ENCODE peak calls at places on chromosomes 13 and 19, in seven cellular contexts. One of them, this sample, is unnamed.

GRCh38 chr19:39405930-39406655 is 554 bp upstream of the ZFP36 start:
- DNase-seq in NCI-H1105: no peak
- DNase-seq in stimulated activated CD8-positive, alpha-beta memory T cell treated with anti-CD3 and anti-CD28 coated beads, Interleukin-15, amount 100 ng/mL, for 24 hours: peak
- DNase-seq in breast epithelium: no peak
- DNase-seq in NCI-H1930: no peak
- DNase-seq in activated CD8-positive, alpha-beta memory T cell treated with anti-CD3 and anti-CD28 coated beads for 1 hour: peak
- DNase-seq in Caco-2: no peak
- DNase-seq in this sample: no peak

GRCh38 chr13:113080901-113081521 is 24.6 kb upstream of the F7 start:
- DNase-seq in NCI-H1105: no peak
- DNase-seq in stimulated activated CD8-positive, alpha-beta memory T cell treated with anti-CD3 and anti-CD28 coated beads, Interleukin-15, amount 100 ng/mL, for 24 hours: no peak
- DNase-seq in breast epithelium: no peak
- DNase-seq in NCI-H1930: no peak
- DNase-seq in activated CD8-positive, alpha-beta memory T cell treated with anti-CD3 and anti-CD28 coated beads for 1 hour: no peak
- DNase-seq in Caco-2: no peak
- DNase-seq in this sample: no peak

GRCh38 chr19:15025237-15025636 is 24.0 kb upstream of the CASP14 start:
- DNase-seq in NCI-H1105: no peak
- DNase-seq in stimulated activated CD8-positive, alpha-beta memory T cell treated with anti-CD3 and anti-CD28 coated beads, Interleukin-15, amount 100 ng/mL, for 24 hours: no peak
- DNase-seq in breast epithelium: no peak
- DNase-seq in NCI-H1930: no peak
- DNase-seq in activated CD8-positive, alpha-beta memory T cell treated with anti-CD3 and anti-CD28 coated beads for 1 hour: no peak
- DNase-seq in Caco-2: no peak
- DNase-seq in this sample: peak

GRCh38 chr19:17103177-17103576 is 27.6 kb downstream of the MYO9B start:
- DNase-seq in NCI-H1105: no peak
- DNase-seq in stimulated activated CD8-positive, alpha-beta memory T cell treated with anti-CD3 and anti-CD28 coated beads, Interleukin-15, amount 100 ng/mL, for 24 hours: no peak
- DNase-seq in breast epithelium: no peak
- DNase-seq in NCI-H1930: no peak
- DNase-seq in activated CD8-positive, alpha-beta memory T cell treated with anti-CD3 and anti-CD28 coated beads for 1 hour: no peak
- DNase-seq in Caco-2: no peak
- DNase-seq in this sample: peak

GRCh38 chr13:73708393-73708985 is 425.7 kb downstream of the KLF12 start:
- DNase-seq in NCI-H1105: peak
- DNase-seq in stimulated activated CD8-positive, alpha-beta memory T cell treated with anti-CD3 and anti-CD28 coated beads, Interleukin-15, amount 100 ng/mL, for 24 hours: no peak
- DNase-seq in breast epithelium: no peak
- DNase-seq in NCI-H1930: peak
- DNase-seq in activated CD8-positive, alpha-beta memory T cell treated with anti-CD3 and anti-CD28 coated beads for 1 hour: no peak
- DNase-seq in Caco-2: peak
- DNase-seq in this sample: peak

GRCh38 chr19:29871143-29871542 is 59.4 kb downstream of the CCNE1 start:
- DNase-seq in NCI-H1105: no peak
- DNase-seq in stimulated activated CD8-positive, alpha-beta memory T cell treated with anti-CD3 and anti-CD28 coated beads, Interleukin-15, amount 100 ng/mL, for 24 hours: no peak
- DNase-seq in breast epithelium: no peak
- DNase-seq in NCI-H1930: no peak
- DNase-seq in activated CD8-positive, alpha-beta memory T cell treated with anti-CD3 and anti-CD28 coated beads for 1 hour: no peak
- DNase-seq in Caco-2: peak
- DNase-seq in this sample: peak

GRCh38 chr19:54271106-54271505 is 9.8 kb downstream of the LILRB2 start:
- DNase-seq in NCI-H1105: no peak
- DNase-seq in stimulated activated CD8-positive, alpha-beta memory T cell treated with anti-CD3 and anti-CD28 coated beads, Interleukin-15, amount 100 ng/mL, for 24 hours: no peak
- DNase-seq in breast epithelium: no peak
- DNase-seq in NCI-H1930: no peak
- DNase-seq in activated CD8-positive, alpha-beta memory T cell treated with anti-CD3 and anti-CD28 coated beads for 1 hour: no peak
- DNase-seq in Caco-2: no peak
- DNase-seq in this sample: peak

GRCh38 chr13:43391021-43391420 is 367.6 kb downstream of the DNAJC15 start:
- DNase-seq in NCI-H1105: no peak
- DNase-seq in stimulated activated CD8-positive, alpha-beta memory T cell treated with anti-CD3 and anti-CD28 coated beads, Interleukin-15, amount 100 ng/mL, for 24 hours: no peak
- DNase-seq in breast epithelium: no peak
- DNase-seq in NCI-H1930: no peak
- DNase-seq in activated CD8-positive, alpha-beta memory T cell treated with anti-CD3 and anti-CD28 coated beads for 1 hour: no peak
- DNase-seq in Caco-2: no peak
- DNase-seq in this sample: no peak

GRCh38 chr13:75390229-75390628 is 91.7 kb downstream of the TBC1D4 start:
- DNase-seq in NCI-H1105: no peak
- DNase-seq in stimulated activated CD8-positive, alpha-beta memory T cell treated with anti-CD3 and anti-CD28 coated beads, Interleukin-15, amount 100 ng/mL, for 24 hours: no peak
- DNase-seq in breast epithelium: no peak
- DNase-seq in NCI-H1930: no peak
- DNase-seq in activated CD8-positive, alpha-beta memory T cell treated with anti-CD3 and anti-CD28 coated beads for 1 hour: no peak
- DNase-seq in Caco-2: no peak
- DNase-seq in this sample: no peak

GRCh38 chr13:40060318-40061007 is 405.0 kb downstream of the COG6 start:
- DNase-seq in NCI-H1105: peak
- DNase-seq in stimulated activated CD8-positive, alpha-beta memory T cell treated with anti-CD3 and anti-CD28 coated beads, Interleukin-15, amount 100 ng/mL, for 24 hours: no peak
- DNase-seq in breast epithelium: no peak
- DNase-seq in NCI-H1930: no peak
- DNase-seq in activated CD8-positive, alpha-beta memory T cell treated with anti-CD3 and anti-CD28 coated beads for 1 hour: no peak
- DNase-seq in Caco-2: no peak
- DNase-seq in this sample: no peak

GRCh38 chr13:67033170-67033569 is 197.0 kb downstream of the PCDH9 start:
- DNase-seq in NCI-H1105: no peak
- DNase-seq in stimulated activated CD8-positive, alpha-beta memory T cell treated with anti-CD3 and anti-CD28 coated beads, Interleukin-15, amount 100 ng/mL, for 24 hours: no peak
- DNase-seq in breast epithelium: no peak
- DNase-seq in NCI-H1930: no peak
- DNase-seq in activated CD8-positive, alpha-beta memory T cell treated with anti-CD3 and anti-CD28 coated beads for 1 hour: no peak
- DNase-seq in Caco-2: no peak
- DNase-seq in this sample: no peak

GRCh38 chr13:64935441-64935840 is 2294.7 kb downstream of the PCDH9 start:
- DNase-seq in NCI-H1105: no peak
- DNase-seq in stimulated activated CD8-positive, alpha-beta memory T cell treated with anti-CD3 and anti-CD28 coated beads, Interleukin-15, amount 100 ng/mL, for 24 hours: no peak
- DNase-seq in breast epithelium: no peak
- DNase-seq in NCI-H1930: no peak
- DNase-seq in activated CD8-positive, alpha-beta memory T cell treated with anti-CD3 and anti-CD28 coated beads for 1 hour: no peak
- DNase-seq in Caco-2: no peak
- DNase-seq in this sample: no peak

GRCh38 chr19:48856921-48857320 is 11.5 kb downstream of the PLEKHA4 start:
- DNase-seq in NCI-H1105: no peak
- DNase-seq in stimulated activated CD8-positive, alpha-beta memory T cell treated with anti-CD3 and anti-CD28 coated beads, Interleukin-15, amount 100 ng/mL, for 24 hours: no peak
- DNase-seq in breast epithelium: no peak
- DNase-seq in NCI-H1930: no peak
- DNase-seq in activated CD8-positive, alpha-beta memory T cell treated with anti-CD3 and anti-CD28 coated beads for 1 hour: no peak
- DNase-seq in Caco-2: no peak
- DNase-seq in this sample: no peak

This sample was measured in trophoblast cell.